ENCODE peak calls at places on chromosomes 16 and 17, in six cellular contexts. A is NCI-H460; W is NK-92 treated with Interleukin-12 subunit alpha and Interleukin-12 subunit beta, amount 100 ng/mL, for 24 hours; C is NCI-H1105; M is Right ventricle myocardium superior; L is stimulated activated CD4-positive, alpha-beta T cell treated with anti-CD3 and anti-CD28 coated beads, TNF-alpha, amount 100 ng/mL, for 48 hours. T is an unnamed sample.

GRCh38 chr16:81937305-81938038 is 73.8 kb downstream of the SDR42E1 start:
- DNase-seq in A (no peak), W (no peak), C (no peak), M (no peak), L (no peak), T (no peak)

GRCh38 chr16:31350275-31351005 is 4.5 kb upstream of the ITGAX start:
- DNase-seq in A (no peak), W (peak), C (no peak), M (no peak), L (no peak), T (no peak)

GRCh38 chr17:39628655-39629493 is 2.1 kb downstream of the PPP1R1B start:
- DNase-seq in A (no peak), W (no peak), C (no peak), M (no peak), L (no peak), T (no peak)

GRCh38 chr16:4734730-4735575 is 616 bp downstream of the DNAAF8 start:
- DNase-seq in A (peak), W (peak), C (peak), M (peak), L (peak), T (peak)

GRCh38 chr16:54503011-54503410 is 216.4 kb upstream of the IRX3 start:
- DNase-seq in A (no peak), W (no peak), C (no peak), M (peak), L (no peak), T (no peak)

GRCh38 chr16:22900863-22901262 is 86.9 kb downstream of the HS3ST2 start:
- DNase-seq in A (no peak), W (no peak), C (no peak), M (no peak), L (no peak), T (no peak)

GRCh38 chr17:55286681-55287589 is 22.2 kb downstream of the HLF start:
- DNase-seq in A (no peak), W (no peak), C (no peak), M (peak), L (no peak), T (no peak)

GRCh38 chr16:77307764-77308561 is 108.8 kb downstream of the SYCE1L start:
- DNase-seq in A (no peak), W (no peak), C (no peak), M (no peak), L (no peak), T (no peak)

GRCh38 chr16:85428899-85429775 is 184.0 kb upstream of the GSE1 start:
- DNase-seq in A (no peak), W (no peak), C (no peak), M (peak), L (no peak), T (no peak)

GRCh38 chr16:4847774-4848587 is 700 bp downstream of the UBN1 start:
- DNase-seq in A (peak), W (peak), C (no peak), M (peak), L (peak), T (no peak)

GRCh38 chr17:17028059-17028877 is 14.0 kb upstream of the MPRIP start:
- DNase-seq in A (peak), W (no peak), C (no peak), M (peak), L (no peak), T (no peak)

GRCh38 chr17:40091691-40092397 is 8.5 kb downstream of the NR1D1 start:
- DNase-seq in A (no peak), W (no peak), C (no peak), M (peak), L (no peak), T (no peak)

GRCh38 chr16:57307365-57307764 is 22.9 kb upstream of the PLLP start:
- DNase-seq in A (no peak), W (no peak), C (no peak), M (no peak), L (no peak), T (no peak)

GRCh38 chr16:2498531-2499253 is 15.1 kb upstream of the ATP6V0C start:
- DNase-seq in A (no peak), W (no peak), C (no peak), M (peak), L (no peak), T (no peak)

GRCh38 chr17:33905338-33905800 is 349.7 kb upstream of the CCL2 start:
- DNase-seq in A (no peak), W (no peak), C (no peak), M (no peak), L (no peak), T (no peak)

GRCh38 chr17:77748436-77748835 is 210.1 kb upstream of the TNRC6C start:
- DNase-seq in A (no peak), W (no peak), C (no peak), M (no peak), L (no peak), T (no peak)

GRCh38 chr16:29147710-29148425 is 163.0 kb downstream of the LAT start:
- DNase-seq in A (no peak), W (no peak), C (no peak), M (peak), L (no peak), T (no peak)

GRCh38 chr16:15493416-15494181 is 59.2 kb downstream of the BMERB1 start:
- DNase-seq in A (peak), W (no peak), C (no peak), M (no peak), L (no peak), T (no peak)

GRCh38 chr17:19391432-19391831 is 4.4 kb upstream of the MFAP4 start:
- DNase-seq in A (no peak), W (no peak), C (no peak), M (peak), L (no peak), T (no peak)

GRCh38 chr16:29991571-29991904 is 3.9 kb downstream of the HIRIP3 start:
- DNase-seq in A (no peak), W (no peak), C (no peak), M (no peak), L (no peak), T (no peak)

GRCh38 chr16:3058173-3059030 is 7.0 kb upstream of the IL32 start:
- DNase-seq in A (no peak), W (peak), C (no peak), M (peak), L (no peak), T (peak)

GRCh38 chr17:75808905-75809621 is 24.5 kb downstream of the UNK start:
- DNase-seq in A (no peak), W (no peak), C (no peak), M (peak), L (no peak), T (no peak)

GRCh38 chr16:69321080-69321479 is 9.3 kb downstream of the PDF start:
- DNase-seq in A (no peak), W (no peak), C (no peak), M (no peak), L (no peak), T (no peak)

GRCh38 chr16:56417138-56417537 is 8.2 kb downstream of the AMFR start:
- DNase-seq in A (no peak), W (no peak), C (no peak), M (no peak), L (no peak), T (no peak)

GRCh38 chr17:30450125-30451027 is 26.8 kb upstream of the GOSR1 start:
- DNase-seq in A (no peak), W (no peak), C (no peak), M (no peak), L (no peak), T (no peak)

GRCh38 chr17:78817123-78817522 is 23.5 kb downstream of the USP36 start:
- DNase-seq in A (no peak), W (no peak), C (no peak), M (no peak), L (peak), T (no peak)

GRCh38 chr16:11133344-11133921 is 122.6 kb downstream of the SOCS1 start:
- DNase-seq in A (peak), W (no peak), C (no peak), M (peak), L (no peak), T (no peak)

GRCh38 chr17:9021985-9022552 is 759 bp downstream of the NTN1 start:
- DNase-seq in A (no peak), W (no peak), C (no peak), M (peak), L (no peak), T (no peak)

GRCh38 chr16:28538733-28539596 is at the start of gene NUPR1:
- DNase-seq in A (no peak), W (no peak), C (no peak), M (peak), L (no peak), T (no peak)

GRCh38 chr17:44087319-44087718 is 16.8 kb downstream of the G6PC3 start:
- DNase-seq in A (no peak), W (no peak), C (no peak), M (no peak), L (no peak), T (no peak)